ENCODE peak calls at places on chromosomes 4 and X, in nine cellular contexts. X, W, Z, I, Q, B, L, O and R are unnamed samples.

GRCh38 chr4:109079177-109079576 is 223.3 kb downstream of the COL25A1 start:
- DNase-seq in X (no peak), W (peak), Z (no peak), I (no peak), Q (no peak), B (no peak), L (no peak), O (no peak), R (no peak)

GRCh38 chr4:110808371-110808878 is 185.5 kb upstream of the PITX2 start:
- DNase-seq in X (no peak), W (no peak), Z (no peak), I (no peak), Q (no peak), B (no peak), L (no peak), O (no peak), R (peak)

GRCh38 chr4:109873791-109874514 is 26.0 kb downstream of the LRIT3 start:
- DNase-seq in X (no peak), W (peak), Z (no peak), I (no peak), Q (peak), B (no peak), L (no peak), O (no peak), R (no peak)

GRCh38 chrX:14956813-14957212 is 83.6 kb downstream of the MOSPD2 start:
- DNase-seq in X (no peak), W (no peak), Z (no peak), I (no peak), Q (no peak), B (no peak), L (no peak), O (no peak), R (no peak)

GRCh38 chr4:126051709-126052424 is 737.1 kb downstream of the FAT4 start:
- DNase-seq in X (no peak), W (peak), Z (no peak), I (no peak), Q (peak), B (no peak), L (no peak), O (no peak), R (no peak)

GRCh38 chrX:22134681-22135080 is 102.6 kb downstream of the PHEX start:
- DNase-seq in X (no peak), W (peak), Z (no peak), I (no peak), Q (no peak), B (no peak), L (no peak), O (no peak), R (no peak)

GRCh38 chr4:26032142-26032541 is 118.1 kb downstream of the SMIM20 start:
- DNase-seq in X (no peak), W (no peak), Z (no peak), I (no peak), Q (no peak), B (no peak), L (no peak), O (no peak), R (no peak)

GRCh38 chr4:136637071-136637777 is 895.1 kb downstream of the PCDH18 start:
- DNase-seq in X (peak), W (no peak), Z (no peak), I (no peak), Q (peak), B (no peak), L (no peak), O (no peak), R (no peak)

GRCh38 chr4:156771171-156771837 is 200.3 kb downstream of the PDGFC start:
- DNase-seq in X (no peak), W (peak), Z (no peak), I (peak), Q (no peak), B (no peak), L (no peak), O (peak), R (no peak)

GRCh38 chr4:152936446-152937279 is 540 bp downstream of the FHDC1 start:
- DNase-seq in X (peak), W (no peak), Z (peak), I (no peak), Q (peak), B (no peak), L (peak), O (peak), R (peak)
- H3K4me3 ChIP-seq in X (peak), W (peak), Z (peak), I (peak), Q (peak), B (peak), L (peak), O (peak), R (peak)

GRCh38 chr4:169909479-169909878 is 116.7 kb downstream of the MFAP3L start:
- DNase-seq in X (no peak), W (no peak), Z (no peak), I (no peak), Q (no peak), B (no peak), L (no peak), O (no peak), R (no peak)
- H3K4me3 ChIP-seq in X (no peak), W (no peak), Z (no peak), I (no peak), Q (no peak), B (no peak), L (no peak), O (no peak), R (no peak)

DNA sequence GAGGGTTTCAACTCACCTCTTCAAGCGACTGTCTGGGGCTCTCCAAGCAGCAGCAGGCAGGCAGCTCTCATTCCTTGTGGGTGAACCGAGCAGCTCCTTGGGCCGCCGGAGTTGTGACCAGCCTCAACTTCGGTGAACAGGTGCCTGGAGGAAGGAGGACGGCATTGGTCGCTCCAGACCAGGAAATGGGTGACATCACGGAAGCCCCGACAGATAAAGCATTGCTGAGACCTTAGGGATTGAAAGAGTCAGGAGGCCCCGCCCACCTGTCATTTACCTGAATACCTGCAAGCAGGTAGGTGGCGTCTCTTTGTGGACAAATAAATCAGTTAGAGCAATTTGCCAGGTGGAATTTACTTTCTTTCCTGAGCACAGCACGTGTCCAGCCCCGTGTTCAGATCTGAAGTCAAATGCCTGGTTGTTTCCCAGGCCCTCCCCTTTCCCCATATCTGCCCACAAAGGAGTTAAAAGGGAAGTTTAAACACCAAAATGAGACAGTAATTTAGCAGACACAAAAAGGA is at the start of gene LNX1:
- DNase-seq in X (peak), W (no peak), Z (peak), I (peak), Q (no peak), B (no peak), L (peak), O (peak), R (peak)
- H3K4me3 ChIP-seq in X (peak), W (no peak), Z (peak), I (no peak), Q (no peak), B (no peak), L (peak), O (peak), R (no peak)

GRCh38 chr4:122702939-122703338 is 29.6 kb upstream of the BBS12 start:
- DNase-seq in X (no peak), W (no peak), Z (peak), I (no peak), Q (no peak), B (no peak), L (no peak), O (no peak), R (no peak)

GRCh38 chr4:122700178-122700725 is 32.3 kb upstream of the BBS12 start:
- DNase-seq in X (peak), W (peak), Z (peak), I (no peak), Q (peak), B (no peak), L (no peak), O (no peak), R (peak)

GRCh38 chr4:122701965-122702364 is 30.5 kb upstream of the BBS12 start:
- DNase-seq in X (no peak), W (no peak), Z (no peak), I (no peak), Q (no peak), B (no peak), L (no peak), O (no peak), R (no peak)

GRCh38 chr4:122703868-122704267 is 28.6 kb upstream of the BBS12 start:
- DNase-seq in X (no peak), W (no peak), Z (no peak), I (no peak), Q (no peak), B (no peak), L (no peak), O (no peak), R (no peak)

GRCh38 chr4:122701061-122701460 is 31.4 kb upstream of the BBS12 start:
- DNase-seq in X (no peak), W (no peak), Z (no peak), I (no peak), Q (no peak), B (no peak), L (no peak), O (no peak), R (no peak)
- H3K4me3 ChIP-seq in X (no peak), W (no peak), Z (no peak), I (no peak), Q (peak), B (no peak), L (no peak), O (no peak), R (no peak)

GRCh38 chr4:74097631-74098550 is 1.1 kb downstream of the CXCL2 start:
- DNase-seq in X (no peak), W (no peak), Z (peak), I (no peak), Q (no peak), B (no peak), L (no peak), O (no peak), R (peak)
- H3K4me3 ChIP-seq in X (peak), W (peak), Z (peak), I (peak), Q (peak), B (peak), L (peak), O (no peak), R (peak)

GRCh38 chr4:41878170-41878941 is 56.9 kb upstream of the TMEM33 start:
- DNase-seq in X (no peak), W (no peak), Z (no peak), I (no peak), Q (no peak), B (no peak), L (no peak), O (no peak), R (no peak)

GRCh38 chr4:41877020-41877796 is 58.0 kb upstream of the TMEM33 start:
- DNase-seq in X (no peak), W (no peak), Z (no peak), I (no peak), Q (no peak), B (no peak), L (no peak), O (no peak), R (no peak)

GRCh38 chr4:41874873-41875272 is 60.4 kb upstream of the TMEM33 start:
- DNase-seq in X (no peak), W (no peak), Z (no peak), I (no peak), Q (no peak), B (no peak), L (no peak), O (no peak), R (no peak)

GRCh38 chr4:41874398-41874797 is 60.8 kb upstream of the TMEM33 start:
- DNase-seq in X (no peak), W (no peak), Z (no peak), I (no peak), Q (no peak), B (no peak), L (no peak), O (no peak), R (no peak)

DNA sequence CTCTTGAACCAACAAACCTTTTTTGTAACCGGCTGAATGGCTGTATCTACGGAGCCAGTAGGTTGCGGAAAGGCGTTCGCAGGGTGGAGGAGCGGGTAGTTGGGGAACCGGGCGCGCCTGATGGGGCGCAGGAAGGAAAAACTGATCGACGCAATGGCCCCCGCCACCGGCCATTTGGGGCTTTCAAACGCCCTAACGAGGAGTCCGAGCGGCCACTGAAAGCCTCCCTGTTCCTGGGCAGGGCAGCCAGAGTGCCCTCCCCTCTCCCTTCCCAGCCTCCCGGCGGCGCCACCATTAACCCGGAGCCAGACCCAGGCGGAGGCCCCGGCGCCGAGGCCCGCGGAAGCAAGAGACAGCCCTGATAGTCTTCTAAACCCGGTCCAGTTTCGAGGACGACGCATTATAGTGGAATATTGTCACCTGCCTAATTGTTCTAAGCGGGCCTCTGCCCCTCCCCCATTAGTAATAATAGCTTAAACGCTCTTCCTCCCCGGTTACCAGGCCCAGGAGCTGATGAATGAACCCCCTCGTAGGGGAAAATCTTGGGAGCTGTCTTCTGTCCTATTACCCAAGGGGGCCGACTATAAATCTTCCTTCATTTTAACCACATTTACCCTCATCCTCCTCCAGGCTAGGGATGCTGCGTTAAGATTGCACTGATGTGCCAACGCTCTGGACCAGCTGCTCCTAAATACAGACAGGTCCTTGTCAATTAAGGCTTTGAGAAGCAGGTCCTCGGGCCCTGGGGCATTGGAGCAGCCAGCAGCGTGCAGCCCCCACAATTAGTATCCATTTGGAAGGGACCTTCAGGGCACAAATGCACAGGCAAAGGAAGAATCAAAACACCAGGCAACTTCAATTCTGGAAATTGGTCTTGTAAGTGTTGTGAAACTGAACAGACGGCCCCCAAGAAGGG is 61.6 kb upstream of the TMEM33 start:
- DNase-seq in X (no peak), W (no peak), Z (no peak), I (no peak), Q (no peak), B (no peak), L (no peak), O (no peak), R (no peak)
- H3K4me3 ChIP-seq in X (no peak), W (no peak), Z (no peak), I (no peak), Q (no peak), B (no peak), L (no peak), O (no peak), R (no peak)

GRCh38 chr4:105967058-105967658 is 71.9 kb downstream of the NPNT start:
- DNase-seq in X (no peak), W (no peak), Z (no peak), I (no peak), Q (no peak), B (no peak), L (no peak), O (no peak), R (no peak)
- H3K4me3 ChIP-seq in X (no peak), W (no peak), Z (no peak), I (no peak), Q (no peak), B (no peak), L (no peak), O (no peak), R (no peak)

DNA sequence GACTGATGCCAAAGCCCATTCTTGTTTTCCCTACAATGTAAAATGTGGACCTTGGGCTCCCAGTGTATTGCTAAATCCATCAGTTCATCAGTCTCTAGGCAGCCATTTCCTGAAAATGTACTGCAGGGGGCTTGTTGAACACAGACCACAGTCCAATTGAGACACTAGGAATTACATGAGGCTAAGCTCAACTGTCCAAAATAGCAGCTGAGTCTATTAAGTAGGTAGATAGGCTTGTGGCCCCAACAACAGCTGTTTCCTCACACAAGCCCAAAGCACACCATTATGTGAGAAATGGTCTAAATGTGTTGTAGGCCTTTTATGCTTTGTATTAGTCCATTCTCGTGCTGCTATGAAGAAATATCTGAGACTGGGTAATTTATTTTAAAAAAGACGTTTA is 60.0 kb upstream of the PAK3 start:
- DNase-seq in X (no peak), W (no peak), Z (no peak), I (no peak), Q (no peak), B (no peak), L (no peak), O (no peak), R (no peak)
- H3K4me3 ChIP-seq in X (no peak), W (no peak), Z (no peak), I (no peak), Q (no peak), B (no peak), L (no peak), O (no peak), R (no peak)

GRCh38 chr4:144645102-144645469 is 870 bp upstream of the HHIP start:
- DNase-seq in X (no peak), W (no peak), Z (peak), I (peak), Q (peak), B (no peak), L (peak), O (no peak), R (no peak)
- H3K4me3 ChIP-seq in X (no peak), W (peak), Z (peak), I (peak), Q (peak), B (peak), L (peak), O (no peak), R (no peak)

GRCh38 chrX:136768469-136769084 is 12.2 kb downstream of the ARHGEF6 start:
- DNase-seq in X (peak), W (peak), Z (no peak), I (peak), Q (peak), B (no peak), L (no peak), O (no peak), R (no peak)
- H3K4me3 ChIP-seq in X (no peak), W (no peak), Z (no peak), I (no peak), Q (no peak), B (no peak), L (no peak), O (no peak), R (no peak)